ENCODE peak calls at places on chromosomes 4 and X, in five cellular contexts. M is effector memory CD4-positive, alpha-beta T cell; I is tibial nerve; D is GM23248; Q is uterus. H is an unnamed sample.

GRCh38 chrX:102832661-102833060 is 104.4 kb upstream of the RAB40AL start:
- DNase-seq in M (no peak), I (no peak), D (peak; percentile 85), Q (no peak), H (no peak)

GRCh38 chrX:38652934-38653442 is 91.6 kb downstream of the TSPAN7 start:
- DNase-seq in M (no peak), I (no peak), D (no peak), Q (no peak), H (no peak)

GRCh38 chr4:74318270-74318669 is 10.0 kb downstream of the EPGN start:
- DNase-seq in M (no peak), I (no peak), D (no peak), Q (no peak), H (no peak)

GRCh38 chrX:69185886-69186285 is 20.6 kb upstream of the PJA1 start:
- DNase-seq in M (no peak), I (no peak), D (no peak), Q (no peak), H (no peak)

GRCh38 chr4:135994360-135994759 is 1537.9 kb downstream of the PCDH18 start:
- DNase-seq in M (no peak), I (no peak), D (no peak), Q (no peak), H (no peak)

GRCh38 chrX:18353931-18354368 is 538 bp downstream of the SCML2 start:
- DNase-seq in M (no peak), I (no peak), D (peak; percentile 30), Q (peak; percentile 17), H (peak; percentile 80)

GRCh38 chr4:24793219-24794005 is 2.0 kb upstream of the SOD3 start:
- DNase-seq in M (no peak), I (no peak), D (peak; percentile 43), Q (no peak), H (no peak)

GRCh38 chrX:41276661-41277506 is 57.1 kb upstream of the DDX3X start:
- DNase-seq in M (no peak), I (no peak), D (no peak), Q (peak; percentile 15), H (no peak)

GRCh38 chrX:110046971-110047370 is 44.1 kb downstream of the TMEM164 start:
- DNase-seq in M (no peak), I (no peak), D (no peak), Q (no peak), H (no peak)

GRCh38 chr4:151117371-151117962 is 18.0 kb downstream of the RPS3A start:
- DNase-seq in M (no peak), I (peak; percentile 57), D (peak; percentile 80), Q (peak; percentile 61), H (no peak)

GRCh38 chr4:166143227-166143626 is 270.2 kb downstream of the TLL1 start:
- DNase-seq in M (no peak), I (no peak), D (peak; percentile 27), Q (no peak), H (no peak)

GRCh38 chr4:102219143-102219542 is 126.1 kb downstream of the SLC39A8 start:
- DNase-seq in M (no peak), I (no peak), D (no peak), Q (no peak), H (no peak)

GRCh38 chr4:100882661-100883060 is 364.8 kb upstream of the EMCN start:
- DNase-seq in M (no peak), I (no peak), D (no peak), Q (no peak), H (no peak)

GRCh38 chr4:8211229-8211628 is 12.1 kb downstream of the SH3TC1 start:
- DNase-seq in M (no peak), I (no peak), D (no peak), Q (no peak), H (no peak)

GRCh38 chr4:149914521-149915115 is 99.0 kb upstream of the IQCM start:
- DNase-seq in M (no peak), I (no peak), D (peak; percentile 73), Q (no peak), H (no peak)

GRCh38 chr4:128286474-128287158 is 997 bp downstream of the PGRMC2 start:
- DNase-seq in M (no peak), I (no peak), D (peak; percentile 73), Q (no peak), H (no peak)

GRCh38 chrX:151973851-151974335 is 583 bp downstream of the GABRE start:
- DNase-seq in M (no peak), I (no peak), D (peak; percentile 72), Q (peak; percentile 25), H (no peak)

GRCh38 chrX:7943600-7944245 is 16.5 kb upstream of the PNPLA4 start:
- DNase-seq in M (no peak), I (no peak), D (no peak), Q (no peak), H (no peak)

GRCh38 chrX:135436966-135437866 is 15.5 kb downstream of the SMIM10L2A start:
- DNase-seq in M (no peak), I (no peak), D (no peak), Q (no peak), H (no peak)

GRCh38 chrX:151694121-151694520 is 1.1 kb upstream of the PRRG3 start:
- DNase-seq in M (no peak), I (no peak), D (no peak), Q (no peak), H (no peak)

GRCh38 chr4:101393256-101393655 is 45.9 kb upstream of the PPP3CA start:
- DNase-seq in M (no peak), I (no peak), D (peak; percentile 64), Q (no peak), H (no peak)

GRCh38 chr4:156948133-156948532 is 23.5 kb downstream of the PDGFC start:
- DNase-seq in M (no peak), I (no peak), D (no peak), Q (no peak), H (no peak)

GRCh38 chr4:185534850-185535761 is at the start of gene PDLIM3:
- DNase-seq in M (no peak), I (no peak), D (peak; percentile 51), Q (peak; percentile 83), H (peak; percentile 75)

GRCh38 chr4:385934-386707 is 48.5 kb downstream of the ZNF141 start:
- DNase-seq in M (no peak), I (no peak), D (no peak), Q (no peak), H (no peak)

GRCh38 chrX:9995855-9996339 is 28.7 kb downstream of the CLDN34 start:
- DNase-seq in M (peak; percentile 68), I (peak; percentile 76), D (peak; percentile 85), Q (peak; percentile 77), H (peak; percentile 93)

GRCh38 chr4:151807220-151807619 is 46.4 kb upstream of the GATB start:
- DNase-seq in M (no peak), I (no peak), D (peak; percentile 53), Q (no peak), H (no peak)

GRCh38 chr4:181559637-181560036 is 683.6 kb upstream of the TENM3 start:
- DNase-seq in M (no peak), I (no peak), D (no peak), Q (no peak), H (no peak)

GRCh38 chrX:288561-288991 is 7.4 kb downstream of the PLCXD1 start:
- DNase-seq in M (no peak), I (no peak), D (no peak), Q (no peak), H (peak; percentile 67)

GRCh38 chrX:130197464-130197863 is 25.7 kb downstream of the RAB33A start:
- DNase-seq in M (no peak), I (no peak), D (peak; percentile 44), Q (no peak), H (no peak)

GRCh38 chr4:42628740-42629139 is 28.2 kb downstream of the ATP8A1 start:
- DNase-seq in M (no peak), I (no peak), D (no peak), Q (no peak), H (no peak)

GRCh38 chr4:66574145-66574978 is 904.1 kb upstream of the EPHA5 start:
- DNase-seq in M (no peak), I (no peak), D (no peak), Q (no peak), H (no peak)

GRCh38 chr4:2259541-2260267 is 2.2 kb downstream of the MXD4 start:
- DNase-seq in M (no peak), I (peak; percentile 9), D (no peak), Q (peak; percentile 16), H (peak; percentile 78)

DNA sequence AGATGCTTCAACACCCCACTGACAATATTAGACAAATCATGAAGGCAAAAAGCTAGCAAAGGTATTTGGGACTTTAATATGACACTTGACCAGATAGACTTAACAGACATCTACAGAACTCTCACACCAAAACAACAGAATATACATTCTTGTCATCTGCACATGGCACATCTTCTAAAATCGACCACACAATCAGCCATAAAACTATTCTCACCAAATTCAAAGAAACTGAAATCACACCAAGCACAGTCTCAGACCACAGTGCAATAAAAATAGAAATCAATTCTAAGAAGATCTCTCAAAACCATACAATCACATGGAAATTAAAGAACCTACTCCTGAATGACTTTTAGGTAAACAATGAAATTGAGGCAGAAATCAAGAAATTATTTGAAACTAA is 340.8 kb downstream of the PPP1R2C start:
- DNase-seq in M (no peak), I (no peak), D (no peak), Q (no peak), H (no peak)
- H3K27ac ChIP-seq in M (no peak overlapping the region), I (no peak overlapping the region), D (no peak overlapping the region), Q (no peak overlapping the region), H (no peak overlapping the region)

DNA sequence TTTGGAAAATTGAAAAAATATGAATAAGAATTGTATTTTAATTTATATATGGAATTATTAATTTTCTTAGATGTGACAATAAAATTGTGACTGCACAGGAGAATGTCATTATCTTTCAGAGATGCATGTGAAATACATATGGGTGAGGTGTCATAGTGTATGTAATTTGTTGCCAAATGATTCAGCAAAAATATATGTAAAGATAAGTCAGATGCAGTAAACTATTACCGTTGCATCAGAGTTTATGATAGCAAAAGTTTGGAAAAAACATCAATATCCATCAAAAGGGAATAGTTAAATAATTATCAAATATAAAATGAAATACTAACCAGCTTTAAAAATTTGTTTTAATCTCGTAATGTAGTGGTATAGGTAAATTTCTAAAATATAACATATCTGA is 10.4 kb upstream of the SLC7A11 start:
- DNase-seq in M (no peak), I (no peak), D (no peak), Q (no peak), H (no peak)
- H3K4me1 ChIP-seq in M (no peaks in the 10 kb centered on the region), I (no peaks in the 10 kb centered on the region), D (peaks cover 23% of the 10 kb centered on the region), Q (no peaks in the 10 kb centered on the region), H (no peaks in the 10 kb centered on the region)

DNA sequence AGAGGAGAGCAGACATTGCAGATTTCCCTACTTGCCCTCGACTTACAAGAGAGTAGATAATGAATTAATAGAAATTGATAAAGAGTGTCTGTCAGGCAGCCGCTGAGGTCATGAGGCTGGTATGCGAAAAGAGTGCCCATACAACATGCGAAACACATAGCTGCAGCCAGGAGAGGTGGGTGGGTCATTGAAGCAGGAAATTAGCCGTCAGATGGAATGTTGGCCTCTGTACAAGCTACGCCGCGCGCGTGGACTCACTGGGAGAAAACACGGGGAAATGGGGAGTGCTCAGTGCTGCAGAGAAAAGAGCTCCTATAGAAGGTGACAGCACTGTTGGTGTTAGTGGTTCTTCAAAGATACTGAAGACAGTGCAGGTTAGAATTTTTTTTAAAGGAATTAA is 125.1 kb downstream of the RAPGEF2 start:
- DNase-seq in M (no peak), I (peak; percentile 35), D (peak; percentile 82), Q (peak; percentile 44), H (peak; percentile 76)
- H3K4me3 ChIP-seq in M (no peak overlapping the region), I (peak overlapping the region; percentile 2), D (peak overlapping the region; percentile 65), Q (no peak overlapping the region), H (peak overlapping the region; percentile 31)

GRCh38 chr4:39975488-39976089 is 2.1 kb downstream of the PDS5A start:
- DNase-seq in M (no peak), I (no peak), D (peak; percentile 57), Q (no peak), H (no peak)

GRCh38 chr4:39976141-39976944 is 1.4 kb downstream of the PDS5A start:
- DNase-seq in M (peak; percentile 41), I (peak; percentile 68), D (peak; percentile 92), Q (peak; percentile 71), H (peak; percentile 90)

GRCh38 chr4:39970559-39971270 is 7.0 kb downstream of the PDS5A start:
- DNase-seq in M (no peak), I (no peak), D (no peak), Q (no peak), H (no peak)
- H3K27ac ChIP-seq in M (no peak overlapping the region), I (peak overlapping the region; percentile 42), D (no peak overlapping the region), Q (no peak overlapping the region), H (no peak overlapping the region)

H was measured in spleen.